ENCODE peak calls at places on chromosome 13, in nine cellular contexts. M, U, B, K, N, L, R, Q and F are unnamed samples.

GRCh38 chr13:98896868-98897144 is 81.1 kb downstream of the DOCK9 start:
- DNase-seq in M (no peak), U (no peak), B (no peak), K (no peak), N (no peak), L (no peak), R (no peak), Q (no peak), F (no peak)

GRCh38 chr13:64075543-64076271 is 2660.1 kb upstream of the PCDH20 start:
- DNase-seq in M (no peak), U (no peak), B (no peak), K (no peak), N (no peak), L (no peak), R (no peak), Q (no peak), F (peak; percentile 18)

GRCh38 chr13:69124996-69125395 is 982.6 kb upstream of the ATXN8OS start:
- DNase-seq in M (no peak), U (peak; percentile 2), B (no peak), K (no peak), N (no peak), L (no peak), R (no peak), Q (no peak), F (no peak)

GRCh38 chr13:113854238-113855011 is 9.5 kb downstream of the GAS6 start:
- DNase-seq in M (no peak), U (no peak), B (no peak), K (no peak), N (no peak), L (peak; percentile 13), R (peak; percentile 79), Q (peak; percentile 61), F (no peak)

GRCh38 chr13:53357582-53357981 is 329.0 kb downstream of the OLFM4 start:
- DNase-seq in M (no peak), U (no peak), B (no peak), K (no peak), N (no peak), L (no peak), R (no peak), Q (no peak), F (no peak)

GRCh38 chr13:24228852-24229458 is 68.4 kb downstream of the SPATA13 start:
- DNase-seq in M (no peak), U (peak; percentile 52), B (peak; percentile 79), K (peak; percentile 69), N (no peak), L (no peak), R (peak; percentile 81), Q (no peak), F (no peak)

GRCh38 chr13:23643828-23644419 is 73.7 kb downstream of the TNFRSF19 start:
- DNase-seq in M (no peak), U (no peak), B (no peak), K (no peak), N (no peak), L (no peak), R (no peak), Q (no peak), F (no peak)

GRCh38 chr13:65985632-65986031 is 1244.5 kb downstream of the PCDH9 start:
- DNase-seq in M (no peak), U (no peak), B (peak; percentile 6), K (no peak), N (no peak), L (no peak), R (no peak), Q (no peak), F (no peak)

GRCh38 chr13:67069117-67069767 is 160.9 kb downstream of the PCDH9 start:
- DNase-seq in M (no peak), U (no peak), B (no peak), K (no peak), N (no peak), L (no peak), R (peak; percentile 54), Q (no peak), F (no peak)

GRCh38 chr13:50060718-50061117 is 45.5 kb downstream of the KCNRG start:
- DNase-seq in M (no peak), U (no peak), B (no peak), K (no peak), N (no peak), L (no peak), R (peak; percentile 27), Q (no peak), F (no peak)

GRCh38 chr13:28582225-28582891 is 76.6 kb upstream of the POMP start:
- DNase-seq in M (no peak), U (no peak), B (no peak), K (peak; percentile 23), N (no peak), L (no peak), R (peak; percentile 32), Q (no peak), F (no peak)

GRCh38 chr13:83531022-83531421 is 351.3 kb downstream of the SLITRK1 start:
- DNase-seq in M (no peak), U (no peak), B (no peak), K (peak; percentile 36), N (no peak), L (no peak), R (no peak), Q (no peak), F (no peak)

GRCh38 chr13:86082116-86082515 is 282.9 kb upstream of the SLITRK6 start:
- DNase-seq in M (no peak), U (no peak), B (no peak), K (no peak), N (no peak), L (no peak), R (peak; percentile 66), Q (no peak), F (no peak)

GRCh38 chr13:94702181-94703041 is 9.9 kb downstream of the SOX21 start:
- DNase-seq in M (no peak), U (no peak), B (no peak), K (no peak), N (no peak), L (no peak), R (no peak), Q (no peak), F (no peak)

GRCh38 chr13:21511841-21512240 is 52.7 kb upstream of the ZDHHC20 start:
- DNase-seq in M (no peak), U (no peak), B (no peak), K (no peak), N (no peak), L (no peak), R (no peak), Q (no peak), F (no peak)

GRCh38 chr13:74306496-74306895 is 172.3 kb upstream of the KLF12 start:
- DNase-seq in M (no peak), U (no peak), B (no peak), K (no peak), N (no peak), L (no peak), R (peak; percentile 66), Q (no peak), F (no peak)
- TF ChIP-seq CTCF in M (no peak), U (no peak), B (no peak), K (no peak), N (no peak), L (no peak), R (peak; percentile 33), Q (no peak), F (no peak)

DNA sequence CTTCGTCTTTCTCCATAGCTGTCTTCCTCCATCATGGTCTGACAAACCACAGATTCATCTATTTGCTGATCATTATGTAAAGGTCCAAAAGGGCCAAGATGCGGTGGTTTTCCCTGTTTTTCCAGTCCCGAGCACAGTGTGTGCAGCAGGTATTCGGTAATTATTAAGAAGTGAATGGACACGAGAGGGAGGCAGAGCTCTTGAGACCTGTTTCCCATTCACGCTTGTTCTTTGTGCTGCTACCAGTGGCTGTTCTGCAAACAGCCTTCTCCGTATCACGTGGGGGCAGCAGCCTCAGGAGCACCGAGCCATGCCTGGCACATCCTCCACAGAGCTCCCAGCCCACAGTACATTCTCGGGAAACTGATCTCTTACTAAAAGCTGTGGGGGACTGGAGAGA is 50.3 kb downstream of the CCDC70 start:
- DNase-seq in M (peak; percentile 67), U (no peak), B (no peak), K (no peak), N (no peak), L (no peak), R (no peak), Q (no peak), F (peak; percentile 50)
- TF ChIP-seq CTCF in M (peak; percentile 19), U (peak; percentile 36), B (no peak), K (no peak), N (no peak), L (no peak), R (no peak), Q (peak; percentile 33), F (no peak)

DNA sequence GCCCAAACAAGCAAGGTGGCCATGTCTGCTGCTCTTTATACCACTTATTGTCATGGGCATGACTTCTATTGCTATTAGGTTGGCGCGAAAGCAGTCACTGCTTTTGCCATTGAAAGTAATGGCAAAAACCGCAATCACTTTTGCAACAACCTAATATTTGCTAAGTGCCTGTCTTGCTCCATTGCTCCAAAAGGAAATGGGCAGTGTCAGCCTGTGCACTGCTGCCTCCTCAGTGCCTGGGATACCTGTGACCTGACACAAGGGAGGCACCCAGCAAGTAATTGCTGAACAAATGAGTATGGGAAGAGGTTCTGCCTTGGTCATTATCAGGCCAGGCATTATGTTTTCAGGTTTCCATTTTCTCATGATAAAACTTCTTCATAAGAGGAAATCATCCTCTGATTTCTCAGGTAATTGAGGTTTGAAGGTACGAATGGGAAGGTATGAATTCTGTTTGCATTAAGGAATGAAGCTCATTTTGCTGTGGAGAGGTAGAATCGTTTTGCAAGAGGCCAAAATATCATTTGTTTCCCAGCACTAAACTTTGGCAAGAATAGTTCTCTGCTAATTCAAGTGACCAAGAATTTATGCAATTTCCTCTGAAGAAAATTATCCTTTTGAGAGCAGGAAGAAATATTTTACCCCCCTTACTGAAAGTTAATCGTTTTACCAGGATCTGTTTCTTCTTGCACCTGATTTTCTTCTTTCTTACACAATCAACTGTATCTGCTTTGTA is 128.3 kb upstream of the SPRY2 start:
- DNase-seq in M (no peak), U (no peak), B (no peak), K (no peak), N (no peak), L (no peak), R (no peak), Q (no peak), F (no peak)
- TF ChIP-seq CTCF in M (no peak), U (no peak), B (no peak), K (no peak), N (no peak), L (no peak), R (no peak), Q (no peak), F (no peak)

GRCh38 chr13:101205408-101205807 is 210.9 kb downstream of the NALCN start:
- DNase-seq in M (no peak), U (no peak), B (no peak), K (no peak), N (no peak), L (no peak), R (no peak), Q (no peak), F (no peak)

GRCh38 chr13:101204270-101205011 is 211.9 kb downstream of the NALCN start:
- DNase-seq in M (no peak), U (no peak), B (no peak), K (no peak), N (no peak), L (no peak), R (peak; percentile 52), Q (no peak), F (no peak)

DNA sequence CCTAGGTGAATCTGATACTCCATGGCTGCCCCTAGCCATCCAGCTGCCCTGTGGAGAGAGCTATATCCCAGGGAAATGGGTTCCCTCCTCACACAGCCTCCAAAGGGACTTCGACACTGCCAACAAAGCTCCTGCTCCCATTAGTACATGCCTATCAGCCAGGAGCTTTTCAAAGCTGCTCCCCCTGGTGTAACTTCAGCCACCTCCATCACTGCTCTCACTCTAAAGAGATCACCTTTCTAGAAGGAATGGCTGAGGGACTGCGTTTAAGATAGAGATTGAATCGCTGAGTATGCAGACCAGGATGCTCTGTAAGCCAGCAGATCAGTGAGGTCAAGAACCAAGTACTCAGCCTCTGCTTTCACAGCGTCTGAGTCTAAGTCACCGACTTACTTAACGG is 213.7 kb downstream of the NALCN start:
- DNase-seq in M (no peak), U (no peak), B (no peak), K (no peak), N (no peak), L (no peak), R (no peak), Q (no peak), F (no peak)
- TF ChIP-seq CTCF in M (no peak), U (no peak), B (no peak), K (no peak), N (no peak), L (no peak), R (no peak), Q (no peak), F (no peak)